ENCODE peak calls at places on chromosomes 5 and 9, in five cellular contexts. One of them, this sample, is unnamed.

GRCh38 chr5:68838157-68838718 is 255.6 kb upstream of the SLC30A5 start:
- DNase-seq in RWPE1: no peak
- DNase-seq in neural progenitor cell: no peak
- DNase-seq in body of pancreas: no peak
- DNase-seq in D721Med: no peak
- DNase-seq in this sample: no peak

GRCh38 chr9:98099898-98100297 is 19.1 kb downstream of the TRIM14 start:
- DNase-seq in RWPE1: no peak
- DNase-seq in neural progenitor cell: no peak
- DNase-seq in body of pancreas: no peak
- DNase-seq in D721Med: no peak
- DNase-seq in this sample: no peak

GRCh38 chr9:4985376-4986266 is 549 bp downstream of the JAK2 start:
- DNase-seq in RWPE1: no peak
- DNase-seq in neural progenitor cell: peak; percentile 55
- DNase-seq in body of pancreas: peak; percentile 29
- DNase-seq in D721Med: no peak
- DNase-seq in this sample: peak; percentile 5

GRCh38 chr9:83706703-83707517 is 848 bp downstream of the UBQLN1 start:
- DNase-seq in RWPE1: no peak
- DNase-seq in neural progenitor cell: peak; percentile 90
- DNase-seq in body of pancreas: peak; percentile 32
- DNase-seq in D721Med: no peak
- DNase-seq in this sample: no peak

GRCh38 chr5:94691947-94692346 is 73.5 kb downstream of the SLF1 start:
- DNase-seq in RWPE1: peak; percentile 17
- DNase-seq in neural progenitor cell: peak; percentile 35
- DNase-seq in body of pancreas: no peak
- DNase-seq in D721Med: no peak
- DNase-seq in this sample: no peak

GRCh38 chr5:3600106-3600997 is 4.7 kb downstream of the IRX1 start:
- DNase-seq in RWPE1: no peak
- DNase-seq in neural progenitor cell: peak; percentile 88
- DNase-seq in body of pancreas: no peak
- DNase-seq in D721Med: no peak
- DNase-seq in this sample: no peak

GRCh38 chr5:65874241-65874640 is 52.1 kb upstream of the ERBIN start:
- DNase-seq in RWPE1: peak; percentile 76
- DNase-seq in neural progenitor cell: no peak
- DNase-seq in body of pancreas: no peak
- DNase-seq in D721Med: no peak
- DNase-seq in this sample: no peak

GRCh38 chr5:67547682-67548081 is 351.1 kb upstream of the CD180 start:
- DNase-seq in RWPE1: no peak
- DNase-seq in neural progenitor cell: no peak
- DNase-seq in body of pancreas: no peak
- DNase-seq in D721Med: no peak
- DNase-seq in this sample: no peak

GRCh38 chr5:79636981-79637733 is 24.9 kb downstream of the TENT2 start:
- DNase-seq in RWPE1: no peak
- DNase-seq in neural progenitor cell: no peak
- DNase-seq in body of pancreas: no peak
- DNase-seq in D721Med: no peak
- DNase-seq in this sample: no peak

GRCh38 chr5:17763301-17763700 is 129.0 kb downstream of the TAF11L14 start:
- DNase-seq in RWPE1: no peak
- DNase-seq in neural progenitor cell: no peak
- DNase-seq in body of pancreas: no peak
- DNase-seq in D721Med: no peak
- DNase-seq in this sample: no peak

GRCh38 chr9:128081052-128081451 is 13.0 kb downstream of the SLC25A25 start:
- DNase-seq in RWPE1: no peak
- DNase-seq in neural progenitor cell: peak; percentile 81
- DNase-seq in body of pancreas: peak; percentile 50
- DNase-seq in D721Med: no peak
- DNase-seq in this sample: no peak

GRCh38 chr5:142613231-142613630 is 72.7 kb downstream of the FGF1 start:
- DNase-seq in RWPE1: no peak
- DNase-seq in neural progenitor cell: no peak
- DNase-seq in body of pancreas: no peak
- DNase-seq in D721Med: no peak
- DNase-seq in this sample: no peak

GRCh38 chr5:39176740-39177628 is 42.4 kb downstream of the FYB1 start:
- DNase-seq in RWPE1: no peak
- DNase-seq in neural progenitor cell: no peak
- DNase-seq in body of pancreas: no peak
- DNase-seq in D721Med: no peak
- DNase-seq in this sample: no peak

GRCh38 chr9:129583308-129584038 is 37.4 kb downstream of the C9orf50 start:
- DNase-seq in RWPE1: no peak
- DNase-seq in neural progenitor cell: no peak
- DNase-seq in body of pancreas: no peak
- DNase-seq in D721Med: no peak
- DNase-seq in this sample: no peak

GRCh38 chr9:35051069-35051967 is 21.1 kb downstream of the VCP start:
- DNase-seq in RWPE1: peak; percentile 58
- DNase-seq in neural progenitor cell: peak; percentile 60
- DNase-seq in body of pancreas: peak; percentile 48
- DNase-seq in D721Med: no peak
- DNase-seq in this sample: peak; percentile 46

GRCh38 chr5:112467467-112467866 is 48.4 kb upstream of the EPB41L4A start:
- DNase-seq in RWPE1: no peak
- DNase-seq in neural progenitor cell: no peak
- DNase-seq in body of pancreas: no peak
- DNase-seq in D721Med: no peak
- DNase-seq in this sample: no peak

GRCh38 chr5:179345429-179346321 is at the start of gene ADAMTS2:
- DNase-seq in RWPE1: no peak
- DNase-seq in neural progenitor cell: peak; percentile 88
- DNase-seq in body of pancreas: peak; percentile 31
- DNase-seq in D721Med: peak; percentile 78
- DNase-seq in this sample: no peak

GRCh38 chr5:43771611-43772031 is 168.6 kb downstream of the NNT start:
- DNase-seq in RWPE1: peak; percentile 49
- DNase-seq in neural progenitor cell: no peak
- DNase-seq in body of pancreas: no peak
- DNase-seq in D721Med: no peak
- DNase-seq in this sample: no peak

GRCh38 chr5:64612349-64612961 is 77.8 kb upstream of the SHISAL2B start:
- DNase-seq in RWPE1: peak; percentile 65
- DNase-seq in neural progenitor cell: peak; percentile 82
- DNase-seq in body of pancreas: peak; percentile 37
- DNase-seq in D721Med: no peak
- DNase-seq in this sample: peak; percentile 57

GRCh38 chr5:142145106-142145900 is 36.7 kb downstream of the NDFIP1 start:
- DNase-seq in RWPE1: peak; percentile 67
- DNase-seq in neural progenitor cell: peak; percentile 71
- DNase-seq in body of pancreas: peak; percentile 62
- DNase-seq in D721Med: no peak
- DNase-seq in this sample: peak; percentile 78

GRCh38 chr9:17291766-17292165 is 156.9 kb downstream of the CNTLN start:
- DNase-seq in RWPE1: no peak
- DNase-seq in neural progenitor cell: no peak
- DNase-seq in body of pancreas: no peak
- DNase-seq in D721Med: no peak
- DNase-seq in this sample: no peak

GRCh38 chr5:172935096-172935495 is 24.1 kb upstream of the RPL26L1 start:
- DNase-seq in RWPE1: no peak
- DNase-seq in neural progenitor cell: no peak
- DNase-seq in body of pancreas: no peak
- DNase-seq in D721Med: no peak
- DNase-seq in this sample: no peak

GRCh38 chr5:59367791-59368394 is 525.6 kb downstream of the PDE4D start:
- DNase-seq in RWPE1: peak; percentile 44
- DNase-seq in neural progenitor cell: peak; percentile 78
- DNase-seq in body of pancreas: peak; percentile 61
- DNase-seq in D721Med: no peak
- DNase-seq in this sample: peak; percentile 49

GRCh38 chr9:1298027-1298426 is 247.9 kb downstream of the DMRT2 start:
- DNase-seq in RWPE1: no peak
- DNase-seq in neural progenitor cell: no peak
- DNase-seq in body of pancreas: no peak
- DNase-seq in D721Med: no peak
- DNase-seq in this sample: no peak

GRCh38 chr9:1978941-1979340 is 36.2 kb upstream of the SMARCA2 start:
- DNase-seq in RWPE1: no peak
- DNase-seq in neural progenitor cell: no peak
- DNase-seq in body of pancreas: peak; percentile 41
- DNase-seq in D721Med: no peak
- DNase-seq in this sample: no peak

GRCh38 chr9:26955222-26955903 is 849 bp upstream of the IFT74 start:
- DNase-seq in RWPE1: no peak
- DNase-seq in neural progenitor cell: peak; percentile 10
- DNase-seq in body of pancreas: no peak
- DNase-seq in D721Med: no peak
- DNase-seq in this sample: no peak

DNA sequence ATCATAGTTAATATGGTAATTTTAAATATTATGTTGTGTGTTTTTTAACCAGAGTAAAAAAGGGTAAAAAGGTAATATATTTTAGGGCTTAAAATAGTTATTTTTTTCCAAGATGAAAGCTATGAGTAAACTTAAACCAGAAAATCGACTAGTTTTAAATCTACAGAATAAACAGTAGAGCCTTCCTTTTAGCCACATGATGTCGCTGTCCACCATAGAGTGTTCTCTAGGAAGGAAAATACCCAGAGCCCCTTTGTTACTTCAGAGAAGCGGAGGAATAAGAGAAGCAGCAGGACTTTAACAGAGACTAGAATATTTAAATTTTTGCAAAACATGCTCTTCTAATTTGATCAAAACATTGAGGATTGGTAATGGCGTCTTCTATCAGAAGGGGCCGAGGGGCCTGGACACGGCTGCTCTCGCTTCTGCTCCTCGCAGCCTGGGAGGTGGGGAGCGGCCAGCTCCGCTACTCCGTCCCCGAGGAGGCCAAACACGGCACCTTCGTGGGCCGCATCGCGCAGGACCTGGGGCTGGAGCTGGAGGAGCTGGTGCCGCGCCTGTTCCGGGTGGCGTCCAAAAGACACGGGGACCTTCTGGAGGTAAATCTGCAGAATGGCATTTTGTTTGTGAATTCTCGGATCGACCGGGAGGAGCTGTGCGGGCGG is at the start of gene PCDHA2:
- DNase-seq in RWPE1: no peak
- DNase-seq in neural progenitor cell: peak; percentile 77
- DNase-seq in body of pancreas: no peak
- DNase-seq in D721Med: no peak
- DNase-seq in this sample: no peak
- TF ChIP-seq CTCF in RWPE1: no peak
- TF ChIP-seq CTCF in neural progenitor cell: peak; percentile 70
- TF ChIP-seq CTCF in body of pancreas: peak; percentile 27
- TF ChIP-seq CTCF in D721Med: no peak
- TF ChIP-seq CTCF in this sample: no peak

GRCh38 chr9:32968101-32969011 is 33.1 kb downstream of the APTX start:
- DNase-seq in RWPE1: peak; percentile 66
- DNase-seq in neural progenitor cell: peak; percentile 64
- DNase-seq in body of pancreas: peak; percentile 54
- DNase-seq in D721Med: no peak
- DNase-seq in this sample: peak; percentile 27
- TF ChIP-seq CTCF in RWPE1: peak; percentile 96
- TF ChIP-seq CTCF in neural progenitor cell: peak; percentile 94
- TF ChIP-seq CTCF in body of pancreas: peak; percentile 74
- TF ChIP-seq CTCF in D721Med: peak; percentile 76
- TF ChIP-seq CTCF in this sample: peak; percentile 18

DNA sequence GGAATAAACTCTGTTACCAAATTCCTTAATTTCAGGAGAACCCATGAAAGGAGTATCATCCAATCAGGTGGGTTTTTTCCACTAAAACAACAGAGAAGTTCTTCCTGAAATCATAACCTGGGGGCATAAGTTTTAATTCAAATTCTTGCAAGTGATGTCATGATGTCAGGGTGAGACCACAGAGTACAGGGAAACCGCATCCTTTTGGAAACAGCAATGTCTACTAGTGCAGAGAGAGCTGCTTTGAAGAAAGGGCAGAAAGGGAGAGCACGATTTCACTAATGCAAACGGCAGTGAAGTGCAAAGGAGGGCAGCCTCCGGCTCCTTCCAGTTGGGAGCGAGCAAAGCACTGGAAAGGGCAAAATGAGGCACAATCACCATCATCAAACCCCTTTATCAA is 20.6 kb upstream of the CMBL start:
- DNase-seq in RWPE1: no peak
- DNase-seq in neural progenitor cell: no peak
- DNase-seq in body of pancreas: no peak
- DNase-seq in D721Med: no peak
- DNase-seq in this sample: no peak
- TF ChIP-seq CTCF in RWPE1: no peak
- TF ChIP-seq CTCF in neural progenitor cell: no peak
- TF ChIP-seq CTCF in body of pancreas: no peak
- TF ChIP-seq CTCF in D721Med: no peak
- TF ChIP-seq CTCF in this sample: no peak

DNA sequence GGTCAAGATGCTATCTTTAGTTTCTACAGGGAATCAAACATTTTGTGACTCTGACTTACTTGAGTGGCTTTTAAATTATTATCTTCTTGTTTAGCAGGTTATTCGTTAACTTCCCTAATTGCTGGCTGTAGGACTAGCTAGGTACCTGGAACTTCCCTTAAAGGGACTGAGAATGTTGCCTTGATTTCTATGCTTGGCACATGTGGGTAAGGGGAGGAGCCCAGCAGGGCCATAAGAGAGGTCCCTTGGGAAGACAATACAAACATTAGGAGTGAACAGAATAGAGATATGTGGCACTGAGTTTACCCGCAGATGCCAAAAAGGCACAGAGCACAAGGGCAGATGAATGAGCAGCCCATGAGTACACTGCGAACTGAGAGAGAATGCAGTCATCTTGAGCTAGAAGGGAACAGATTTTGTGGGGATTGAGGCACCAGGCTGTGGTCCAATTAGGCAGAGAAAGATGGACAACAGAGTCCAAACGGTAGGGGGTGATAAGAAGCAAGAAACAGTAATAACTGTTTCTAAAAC is 9.8 kb downstream of the CKMT2 start:
- DNase-seq in RWPE1: no peak
- DNase-seq in neural progenitor cell: no peak
- DNase-seq in body of pancreas: no peak
- DNase-seq in D721Med: no peak
- DNase-seq in this sample: no peak
- TF ChIP-seq CTCF in RWPE1: no peak
- TF ChIP-seq CTCF in neural progenitor cell: no peak
- TF ChIP-seq CTCF in body of pancreas: no peak
- TF ChIP-seq CTCF in D721Med: no peak
- TF ChIP-seq CTCF in this sample: no peak

GRCh38 chr9:107141967-107142366 is 141.1 kb upstream of the RAD23B start:
- DNase-seq in RWPE1: no peak
- DNase-seq in neural progenitor cell: no peak
- DNase-seq in body of pancreas: no peak
- DNase-seq in D721Med: no peak
- DNase-seq in this sample: no peak
- TF ChIP-seq CTCF in RWPE1: no peak
- TF ChIP-seq CTCF in neural progenitor cell: peak; percentile 40
- TF ChIP-seq CTCF in body of pancreas: no peak
- TF ChIP-seq CTCF in D721Med: peak; percentile 32
- TF ChIP-seq CTCF in this sample: no peak

GRCh38 chr9:14210428-14210827 is 103.5 kb downstream of the NFIB start:
- DNase-seq in RWPE1: no peak
- DNase-seq in neural progenitor cell: no peak
- DNase-seq in body of pancreas: no peak
- DNase-seq in D721Med: no peak
- DNase-seq in this sample: no peak
- TF ChIP-seq CTCF in RWPE1: no peak
- TF ChIP-seq CTCF in neural progenitor cell: no peak
- TF ChIP-seq CTCF in body of pancreas: no peak
- TF ChIP-seq CTCF in D721Med: no peak
- TF ChIP-seq CTCF in this sample: no peak

GRCh38 chr5:132608107-132608506 is 49.9 kb upstream of the IL13 start:
- DNase-seq in RWPE1: no peak
- DNase-seq in neural progenitor cell: no peak
- DNase-seq in body of pancreas: no peak
- DNase-seq in D721Med: no peak
- DNase-seq in this sample: no peak
- TF ChIP-seq CTCF in RWPE1: no peak
- TF ChIP-seq CTCF in neural progenitor cell: no peak
- TF ChIP-seq CTCF in body of pancreas: no peak
- TF ChIP-seq CTCF in D721Med: no peak
- TF ChIP-seq CTCF in this sample: no peak

This sample was measured in Calu3.